ENCODE peak calls at places on chromosome 1, in four cellular contexts. One of them, this sample, is unnamed.

GRCh38 chr1:53848025-53848424 is 9.9 kb upstream of the NDC1 start:
- DNase-seq in H7: no peak
- DNase-seq in G401: no peak
- DNase-seq in Kasumi-1: no peak
- DNase-seq in this sample: no peak

GRCh38 chr1:223748405-223748772 is 36.0 kb downstream of the CAPN2 start:
- DNase-seq in H7: peak
- DNase-seq in G401: no peak
- DNase-seq in Kasumi-1: no peak
- DNase-seq in this sample: no peak

GRCh38 chr1:110112143-110112542 is at the start of gene UBL4B:
- DNase-seq in G401: no peak
- DNase-seq in H7: no peak
- DNase-seq in Kasumi-1: no peak
- DNase-seq in this sample: no peak

GRCh38 chr1:56816909-56817308 is 2.3 kb downstream of the FYB2 start:
- DNase-seq in Kasumi-1: no peak
- DNase-seq in G401: no peak
- DNase-seq in H7: no peak
- DNase-seq in this sample: no peak

GRCh38 chr1:204254031-204254661 is 40.4 kb upstream of the GOLT1A start:
- DNase-seq in Kasumi-1: no peak
- DNase-seq in G401: no peak
- DNase-seq in H7: no peak
- DNase-seq in this sample: no peak

GRCh38 chr1:12076425-12077005 is 13.4 kb downstream of the TNFRSF8 start:
- DNase-seq in H7: peak
- DNase-seq in G401: no peak
- DNase-seq in Kasumi-1: no peak
- DNase-seq in this sample: no peak

GRCh38 chr1:107093385-107093784 is 36.9 kb downstream of the PRMT6 start:
- DNase-seq in G401: no peak
- DNase-seq in Kasumi-1: no peak
- DNase-seq in H7: no peak
- DNase-seq in this sample: no peak

GRCh38 chr1:93148001-93148400 is 32.2 kb downstream of the TMED5 start:
- DNase-seq in H7: no peak
- DNase-seq in G401: no peak
- DNase-seq in Kasumi-1: no peak
- DNase-seq in this sample: no peak

GRCh38 chr1:51930329-51930728 is 51.8 kb upstream of the NRDC start:
- DNase-seq in H7: no peak
- DNase-seq in Kasumi-1: no peak
- DNase-seq in G401: no peak
- DNase-seq in this sample: no peak

GRCh38 chr1:179288977-179289376 is 4.6 kb upstream of the SOAT1 start:
- DNase-seq in H7: no peak
- DNase-seq in Kasumi-1: no peak
- DNase-seq in G401: no peak
- DNase-seq in this sample: no peak

GRCh38 chr1:107750364-107750959 is 214.5 kb downstream of the VAV3 start:
- DNase-seq in H7: peak
- DNase-seq in Kasumi-1: peak
- DNase-seq in G401: peak
- DNase-seq in this sample: no peak

GRCh38 chr1:92411511-92411910 is 75.2 kb downstream of the GFI1 start:
- DNase-seq in H7: no peak
- DNase-seq in Kasumi-1: peak
- DNase-seq in G401: no peak
- DNase-seq in this sample: no peak

GRCh38 chr1:65235867-65236805 is 73.2 kb upstream of the DNAJC6 start:
- DNase-seq in Kasumi-1: peak
- DNase-seq in H7: peak
- DNase-seq in G401: peak
- DNase-seq in this sample: no peak

GRCh38 chr1:17640411-17640810 is 100.9 kb downstream of the ARHGEF10L start:
- DNase-seq in Kasumi-1: no peak
- DNase-seq in G401: no peak
- DNase-seq in H7: no peak
- DNase-seq in this sample: no peak

GRCh38 chr1:33660244-33660643 is 187.8 kb downstream of the ZSCAN20 start:
- DNase-seq in G401: no peak
- DNase-seq in H7: no peak
- DNase-seq in Kasumi-1: no peak
- DNase-seq in this sample: no peak

This sample was measured in T-helper 17 cell.